ENCODE peak calls at places on chromosomes 16 and 17, in nine cellular contexts. A is PC-3, S is HFFc6, V is caudate nucleus, W is lung, D is T-helper 2 cell, K is skeletal muscle cell, M is HTR-8/SVneo, C is Right ventricle myocardium superior. P is an unnamed sample.

GRCh38 chr16:3675601-3676130 is 21.2 kb downstream of the DNASE1 start:
- DNase-seq in C (no peak), M (no peak), W (no peak), K (no peak), D (no peak), S (no peak), V (no peak), A (no peak), P (no peak)

GRCh38 chr16:64826374-64826773 is 295.5 kb downstream of the CDH11 start:
- DNase-seq in C (no peak), W (no peak), A (no peak), S (no peak), K (no peak), V (no peak), D (no peak), M (no peak), P (no peak)

GRCh38 chr17:34580685-34581445 is 1.5 kb downstream of the TMEM132E start:
- DNase-seq in M (no peak), W (no peak), V (no peak), D (no peak), A (no peak), C (no peak), S (no peak), K (no peak), P (no peak)

GRCh38 chr17:6507535-6507934 is 48.8 kb downstream of the PITPNM3 start:
- DNase-seq in M (peak; percentile 90), K (peak; percentile 59), C (no peak), D (no peak), S (peak; percentile 87), A (peak; percentile 90), W (no peak), V (no peak), P (no peak)

GRCh38 chr17:60905709-60906108 is 228.1 kb downstream of the BCAS3 start:
- DNase-seq in W (no peak), K (no peak), C (no peak), A (no peak), M (no peak), S (no peak), V (no peak), D (no peak), P (no peak)

GRCh38 chr16:3054965-3055733 is 8.8 kb downstream of the MMP25 start:
- DNase-seq in V (no peak), M (no peak), K (no peak), A (no peak), D (no peak), W (no peak), C (no peak), S (no peak), P (no peak)

GRCh38 chr17:67891481-67892119 is 66.3 kb downstream of the BPTF start:
- DNase-seq in D (no peak), V (no peak), K (peak; percentile 11), C (no peak), W (no peak), A (peak; percentile 73), S (peak; percentile 35), M (peak; percentile 55), P (no peak)

GRCh38 chr16:30434852-30435251 is 5.0 kb upstream of the DCTPP1 start:
- DNase-seq in S (no peak), A (no peak), V (no peak), D (no peak), C (no peak), K (no peak), M (no peak), W (no peak), P (no peak)

GRCh38 chr17:33725675-33726271 is 432.7 kb upstream of the ASIC2 start:
- DNase-seq in M (peak; percentile 15), V (peak; percentile 23), W (peak; percentile 30), D (no peak), S (no peak), C (peak; percentile 45), A (peak; percentile 31), K (no peak), P (no peak)

GRCh38 chr17:37361543-37361942 is 14.2 kb upstream of the C17orf78 start:
- DNase-seq in S (no peak), V (no peak), W (no peak), C (no peak), D (no peak), A (no peak), M (peak; percentile 86), K (no peak), P (no peak)

GRCh38 chr17:1299729-1300579 is 20.5 kb downstream of the TRARG1 start:
- DNase-seq in S (no peak), A (no peak), D (no peak), M (no peak), K (no peak), C (no peak), V (no peak), W (no peak), P (no peak)

GRCh38 chr17:5942687-5943086 is 127.5 kb upstream of the WSCD1 start:
- DNase-seq in C (no peak), D (no peak), A (no peak), M (no peak), W (no peak), S (no peak), V (no peak), K (no peak), P (no peak)

GRCh38 chr17:60107526-60108257 is 29.0 kb upstream of the HEATR6 start:
- DNase-seq in K (no peak), A (peak; percentile 17), C (no peak), M (no peak), S (peak; percentile 43), D (no peak), W (peak; percentile 28), V (no peak), P (no peak)

GRCh38 chr17:34650361-34650760 is 71.0 kb downstream of the TMEM132E start:
- DNase-seq in A (no peak), W (no peak), S (no peak), M (no peak), D (no peak), V (no peak), C (no peak), K (no peak), P (no peak)

GRCh38 chr17:27623578-27623977 is 7.4 kb upstream of the LGALS9 start:
- DNase-seq in A (no peak), M (no peak), W (no peak), K (no peak), D (no peak), S (no peak), V (no peak), C (no peak), P (no peak)

GRCh38 chr17:30344283-30345088 is 10.6 kb upstream of the TMIGD1 start:
- DNase-seq in D (no peak), A (peak; percentile 73), V (no peak), K (peak; percentile 81), W (peak; percentile 46), M (no peak), S (no peak), C (peak; percentile 62), P (no peak)